ENCODE peak calls at places on chromosomes 13 and 19, in five cellular contexts. X is left ventricle myocardium inferior; Z is aorta; P is CD4-positive, alpha-beta memory T cell; H is dorsolateral prefrontal cortex. C is an unnamed sample.

GRCh38 chr19:50331187-50332013 is 2.2 kb upstream of the KCNC3 start:
- DNase-seq in X (no peak), Z (peak), P (no peak), H (no peak), C (no peak)

GRCh38 chr19:1316466-1316865 is 30.8 kb downstream of the EFNA2 start:
- DNase-seq in H (no peak), P (no peak), Z (no peak), X (no peak), C (no peak)

GRCh38 chr19:40282920-40283319 is 2.2 kb downstream of the AKT2 start:
- DNase-seq in X (no peak), H (no peak), P (no peak), Z (peak), C (no peak)

GRCh38 chr19:29690842-29691241 is 24.2 kb downstream of the C19orf12 start:
- DNase-seq in Z (no peak), P (peak), H (no peak), X (no peak), C (no peak)

GRCh38 chr19:14112809-14113385 is 4.7 kb downstream of the PRKACA start:
- DNase-seq in P (no peak), Z (peak), H (no peak), X (peak), C (no peak)

GRCh38 chr13:108769213-108770070 is 140.0 kb downstream of the MYO16 start:
- DNase-seq in P (no peak), Z (no peak), H (no peak), X (no peak), C (no peak)

GRCh38 chr19:9799162-9799561 is 19.7 kb downstream of the FBXL12 start:
- DNase-seq in Z (no peak), X (no peak), P (no peak), H (no peak), C (no peak)

GRCh38 chr19:11507370-11508078 is 1.9 kb upstream of the ZNF653 start:
- DNase-seq in X (no peak), H (no peak), P (no peak), Z (no peak), C (no peak)

GRCh38 chr13:111917901-111918300 is 149.0 kb upstream of the SOX1 start:
- DNase-seq in P (no peak), H (no peak), Z (no peak), X (no peak), C (no peak)

GRCh38 chr19:52936958-52937334 is 13.7 kb upstream of the ZNF888 start:
- DNase-seq in Z (no peak), X (no peak), H (no peak), P (no peak), C (no peak)

GRCh38 chr19:48122421-48122820 is 11.8 kb upstream of the PLA2G4C start:
- DNase-seq in H (no peak), Z (no peak), P (no peak), X (no peak), C (no peak)

GRCh38 chr19:17086129-17086528 is 10.6 kb downstream of the MYO9B start:
- DNase-seq in X (no peak), Z (no peak), H (peak), P (no peak), C (no peak)

GRCh38 chr13:78652651-78653050 is 6.3 kb downstream of the OBI1 start:
- DNase-seq in Z (no peak), H (no peak), X (no peak), P (no peak), C (no peak)

GRCh38 chr13:113009743-113010509 is 40.9 kb downstream of the MCF2L start:
- DNase-seq in Z (no peak), X (no peak), P (no peak), H (no peak), C (no peak)

GRCh38 chr19:55353803-55354697 is 469 bp downstream of the COX6B2 start:
- DNase-seq in X (peak), P (peak), H (no peak), Z (peak), C (peak)

GRCh38 chr19:55325172-55325571 is at the start of gene TMEM150B:
- DNase-seq in H (no peak), P (no peak), Z (no peak), X (no peak), C (no peak)

GRCh38 chr13:27526516-27526915 is 76.2 kb upstream of the MTIF3 start:
- DNase-seq in X (no peak), P (no peak), Z (no peak), H (no peak), C (no peak)

GRCh38 chr13:51960766-51961165 is 50.5 kb downstream of the ATP7B start:
- DNase-seq in P (no peak), Z (no peak), X (no peak), H (no peak), C (no peak)

GRCh38 chr13:24080134-24080533 is 80.4 kb upstream of the SPATA13 start:
- DNase-seq in H (no peak), X (no peak), Z (no peak), P (no peak), C (no peak)

GRCh38 chr19:11373166-11373884 is 1.1 kb upstream of the SWSAP1 start:
- DNase-seq in P (no peak), Z (no peak), X (no peak), H (peak), C (no peak)

GRCh38 chr13:44404261-44405139 is 30.9 kb downstream of the SERP2 start:
- DNase-seq in Z (peak), H (no peak), P (no peak), X (no peak), C (no peak)

GRCh38 chr13:23851106-23851505 is 38.1 kb downstream of the MIPEP start:
- DNase-seq in Z (no peak), P (no peak), X (no peak), H (no peak), C (no peak)

GRCh38 chr19:4493104-4493928 is 21.2 kb downstream of the HDGFL2 start:
- DNase-seq in H (no peak), X (no peak), Z (no peak), P (no peak), C (no peak)

GRCh38 chr13:80297094-80297493 is 43.8 kb downstream of the SPRY2 start:
- DNase-seq in H (no peak), X (no peak), Z (no peak), P (no peak), C (no peak)

GRCh38 chr13:51435002-51435578 is 17.7 kb downstream of the INTS6 start:
- DNase-seq in Z (no peak), X (no peak), P (peak), H (no peak), C (no peak)

GRCh38 chr13:40149611-40150283 is 494.3 kb downstream of the COG6 start:
- DNase-seq in Z (no peak), P (no peak), X (no peak), H (no peak), C (peak)

GRCh38 chr19:36115453-36116343 is at the start of gene TBCB:
- DNase-seq in Z (peak), X (peak), H (no peak), P (no peak), C (peak)

GRCh38 chr19:10862561-10863106 is 8.7 kb upstream of the CARM1 start:
- DNase-seq in X (no peak), H (no peak), P (no peak), Z (no peak), C (no peak)

GRCh38 chr19:37303591-37304171 is 67.2 kb upstream of the ZNF527 start:
- DNase-seq in X (no peak), Z (peak), H (no peak), P (no peak), C (no peak)

GRCh38 chr19:8196271-8196908 is 12.8 kb upstream of the CERS4 start:
- DNase-seq in P (no peak), H (no peak), X (no peak), Z (no peak), C (no peak)

GRCh38 chr13:45500492-45501174 is 35.9 kb downstream of the COG3 start:
- DNase-seq in H (no peak), P (no peak), X (no peak), Z (no peak), C (no peak)

GRCh38 chr19:32935629-32936028 is 36.1 kb downstream of the CEP89 start:
- DNase-seq in H (no peak), X (no peak), Z (peak), P (no peak), C (no peak)

DNA sequence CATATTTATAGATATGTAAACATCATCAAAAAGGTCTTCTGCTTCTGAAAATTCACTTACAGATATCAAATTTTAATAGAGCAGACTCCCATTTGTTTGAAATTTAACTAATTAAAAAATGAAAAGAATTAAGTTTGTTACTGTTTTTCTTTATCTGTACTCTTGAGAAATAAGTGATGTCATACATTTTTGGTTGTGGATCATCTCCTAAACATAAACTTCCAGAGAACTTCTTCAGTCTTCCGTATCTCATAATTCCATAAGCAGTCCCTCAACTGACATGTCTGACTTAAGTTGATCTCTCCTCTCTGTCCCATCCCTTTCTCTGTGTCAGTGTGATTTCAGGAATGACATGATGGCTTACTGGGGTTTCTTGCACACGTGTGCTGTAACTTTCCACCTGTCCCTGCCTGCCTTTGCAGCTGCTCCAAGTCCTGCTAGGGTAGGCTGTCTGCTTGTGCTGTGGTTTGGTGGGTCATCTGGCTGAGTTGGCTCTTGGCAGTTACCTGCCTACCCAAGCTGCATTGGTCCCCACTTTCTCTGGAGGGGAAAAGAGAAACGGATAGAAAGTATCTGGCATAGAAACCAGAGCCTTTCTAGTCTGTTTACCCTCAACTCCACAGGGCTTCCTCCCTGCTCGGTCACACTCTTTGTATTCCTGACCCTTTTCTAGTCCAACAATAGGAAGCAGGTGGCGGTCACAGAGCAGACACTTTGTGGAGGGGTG is 127.1 kb downstream of the GGACT start:
- DNase-seq in H (no peak), P (no peak), Z (no peak), X (no peak), C (no peak)
- H3K27ac ChIP-seq in H (no peak), P (no peak), Z (no peak), X (no peak), C (no peak)

GRCh38 chr13:98495627-98496238 is 81.2 kb downstream of the STK24 start:
- DNase-seq in H (no peak), X (no peak), P (no peak), Z (no peak), C (no peak)
- H3K27ac ChIP-seq in H (no peak), X (peak), P (no peak), Z (no peak), C (peak)

GRCh38 chr19:19418548-19419260 is 13.2 kb downstream of the GATAD2A start:
- DNase-seq in P (no peak), H (no peak), X (no peak), Z (no peak), C (no peak)
- H3K27ac ChIP-seq in P (no peak), H (no peak), X (no peak), Z (no peak), C (no peak)

GRCh38 chr19:41959056-41960053 is at the start of gene RABAC1:
- DNase-seq in H (peak), P (peak), Z (peak), X (peak), C (peak)
- H3K27ac ChIP-seq in H (peak), P (peak), Z (peak), X (peak), C (peak)

GRCh38 chr13:105721056-105721455 is 814.4 kb downstream of the EFNB2 start:
- DNase-seq in P (no peak), H (no peak), Z (no peak), X (no peak), C (no peak)
- H3K27ac ChIP-seq in P (no peak), H (no peak), Z (no peak), X (no peak), C (no peak)

DNA sequence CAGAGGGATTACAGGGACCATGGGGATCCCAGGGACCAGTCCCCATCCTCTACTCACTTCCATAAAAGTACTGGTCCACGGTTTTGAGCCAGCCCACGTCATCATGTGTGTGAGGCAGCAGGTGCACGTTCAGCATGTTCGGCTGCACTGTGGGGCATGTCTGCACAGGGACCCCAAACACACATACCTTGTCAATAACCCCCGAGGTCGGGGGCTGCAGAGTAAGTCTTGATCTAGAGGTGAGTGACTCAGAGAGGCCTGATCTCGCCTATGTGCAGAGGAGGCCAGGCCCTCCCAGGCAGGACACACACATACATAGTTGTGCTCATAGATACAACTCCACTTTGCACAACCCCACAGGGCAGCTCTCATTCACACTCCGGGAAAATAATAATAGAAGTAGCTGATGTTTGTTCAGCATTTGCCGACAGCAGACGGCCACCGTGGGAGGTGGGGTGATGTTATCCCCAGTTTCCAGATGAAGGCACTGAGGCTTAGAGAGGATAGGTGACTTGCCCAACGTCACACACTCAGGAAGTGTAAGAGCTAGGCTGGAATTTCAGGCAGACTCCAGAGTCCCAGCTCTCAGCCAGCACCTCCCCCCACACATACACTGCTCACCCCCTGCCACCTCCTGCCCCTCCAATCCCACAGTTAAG is 767 bp downstream of the MAN2B1 start:
- DNase-seq in P (no peak), Z (no peak), X (no peak), H (no peak), C (no peak)
- H3K27ac ChIP-seq in P (peak), Z (no peak), X (peak), H (no peak), C (no peak)

GRCh38 chr19:42149447-42150202 is 17.4 kb upstream of the POU2F2 start:
- DNase-seq in P (no peak), X (no peak), H (no peak), Z (no peak), C (no peak)
- H3K27ac ChIP-seq in P (no peak), X (no peak), H (no peak), Z (no peak), C (no peak)

C was measured in uterus.